ENCODE peak calls at places on chromosomes 1 and 21, in six cellular contexts. J is endothelial cell of umbilical vein, G is GF-D8, Y is stromal cell of bone marrow, A is LoVo, V is left cardiac atrium. O is an unnamed sample.

GRCh38 chr1:198185101-198185500 is 28.3 kb downstream of the NEK7 start:
- DNase-seq in V (no peak), A (no peak), J (no peak), Y (no peak), G (no peak), O (no peak)

GRCh38 chr1:44512313-44512885 is 107.3 kb downstream of the RNF220 start:
- DNase-seq in Y (no peak), V (no peak), G (no peak), A (no peak), J (no peak), O (no peak)

GRCh38 chr1:3174487-3175247 is 105.7 kb downstream of the PRDM16 start:
- DNase-seq in A (no peak), Y (peak), V (peak), J (no peak), G (peak), O (peak)

GRCh38 chr1:225851810-225852209 is 30.4 kb downstream of the TMEM63A start:
- DNase-seq in V (no peak), J (no peak), G (peak), A (no peak), Y (no peak), O (no peak)

GRCh38 chr1:160086162-160086892 is 5.0 kb downstream of the KCNJ9 start:
- DNase-seq in J (no peak), V (no peak), G (no peak), A (no peak), Y (no peak), O (no peak)

GRCh38 chr1:180268556-180269044 is 38.5 kb downstream of the LHX4 start:
- DNase-seq in A (no peak), G (no peak), Y (no peak), V (no peak), J (no peak), O (no peak)

GRCh38 chr1:19369396-19370090 is 57.4 kb downstream of the SLC66A1 start:
- DNase-seq in V (no peak), J (no peak), A (no peak), G (no peak), Y (no peak), O (no peak)

GRCh38 chr1:162678439-162678838 is 46.2 kb downstream of the DDR2 start:
- DNase-seq in Y (peak), V (no peak), G (no peak), J (peak), A (peak), O (no peak)

GRCh38 chr1:228014235-228014930 is 7.6 kb downstream of the WNT3A start:
- DNase-seq in G (peak), J (no peak), V (no peak), Y (no peak), A (no peak), O (no peak)

GRCh38 chr1:40806724-40807675 is 23.4 kb downstream of the KCNQ4 start:
- DNase-seq in V (no peak), G (no peak), A (no peak), Y (no peak), J (no peak), O (no peak)

GRCh38 chr1:202806845-202807366 is 1.3 kb downstream of the KDM5B start:
- DNase-seq in J (peak), V (no peak), G (peak), Y (no peak), A (no peak), O (no peak)

GRCh38 chr21:34926784-34927548 is 122.1 kb downstream of the RUNX1 start:
- DNase-seq in Y (peak), A (peak), V (no peak), J (no peak), G (no peak), O (no peak)

GRCh38 chr1:205709059-205709398 is 28.7 kb upstream of the SLC45A3 start:
- DNase-seq in G (no peak), V (no peak), Y (peak), J (peak), A (no peak), O (no peak)

GRCh38 chr1:51745304-51745570 is 128.3 kb downstream of the OSBPL9 start:
- DNase-seq in J (no peak), Y (no peak), V (no peak), A (no peak), G (no peak), O (no peak)

GRCh38 chr1:221994274-221994698 is 252.4 kb upstream of the DUSP10 start:
- DNase-seq in V (no peak), J (no peak), A (no peak), G (no peak), Y (peak), O (no peak)

GRCh38 chr1:198771562-198772153 is 132.8 kb downstream of the PTPRC start:
- DNase-seq in Y (no peak), J (peak), A (peak), G (no peak), V (no peak), O (peak)

GRCh38 chr1:218739426-218739825 is 394.3 kb downstream of the TGFB2 start:
- DNase-seq in J (no peak), Y (peak), A (no peak), V (peak), G (no peak), O (no peak)

GRCh38 chr1:237398751-237399150 is 356.8 kb downstream of the RYR2 start:
- DNase-seq in G (no peak), A (no peak), V (no peak), J (no peak), Y (no peak), O (no peak)

GRCh38 chr1:205907794-205908193 is 35.5 kb downstream of the SLC26A9 start:
- DNase-seq in V (no peak), J (peak), A (no peak), Y (no peak), G (no peak), O (peak)

GRCh38 chr1:168266644-168267186 is 14.0 kb upstream of the TBX19 start:
- DNase-seq in J (no peak), A (no peak), G (no peak), Y (no peak), V (no peak), O (no peak)

GRCh38 chr1:21247892-21248715 is 42.2 kb downstream of the ECE1 start:
- DNase-seq in Y (no peak), J (no peak), A (no peak), G (no peak), V (no peak), O (no peak)

GRCh38 chr1:215081566-215082531 is 688 bp upstream of the KCNK2 start:
- DNase-seq in Y (no peak), G (no peak), V (no peak), J (no peak), A (no peak), O (no peak)

GRCh38 chr1:204616683-204617082 is 68.9 kb downstream of the LRRN2 start:
- DNase-seq in V (no peak), G (no peak), Y (no peak), A (no peak), J (no peak), O (no peak)

GRCh38 chr1:52702886-52703787 is 5.0 kb upstream of the COA7 start:
- DNase-seq in V (peak), J (peak), A (peak), Y (peak), G (peak), O (peak)

GRCh38 chr1:241612533-241613505 is 27.4 kb downstream of the CHML start:
- DNase-seq in V (no peak), G (no peak), A (no peak), Y (peak), J (peak), O (peak)

GRCh38 chr1:17877316-17877715 is 122.2 kb downstream of the ACTL8 start:
- DNase-seq in G (no peak), A (no peak), J (no peak), Y (no peak), V (no peak), O (no peak)

GRCh38 chr1:209648366-209648765 is 3.9 kb downstream of the LAMB3 start:
- DNase-seq in J (no peak), Y (no peak), G (no peak), V (no peak), A (no peak), O (no peak)

GRCh38 chr1:208149776-208150514 is 94.2 kb downstream of the PLXNA2 start:
- DNase-seq in A (no peak), Y (no peak), G (no peak), V (no peak), J (no peak), O (no peak)

GRCh38 chr1:53543130-53543770 is 84.1 kb downstream of the DMRTB1 start:
- DNase-seq in A (no peak), V (peak), G (no peak), J (no peak), Y (no peak), O (no peak)

O was measured in NCI-H460.